ENCODE peak calls at places on chromosomes 11 and 22, in five cellular contexts. A is activated naive CD8-positive, alpha-beta T cell treated with anti-CD3 and anti-CD28 coated beads, Interleukin-2, amount 10 ng/mL, durations not matched to agents 7 days and 5 days; Z is HCT116; R is foreskin keratinocyte; Q is aorta. P is an unnamed sample.

GRCh38 chr11:121348220-121348875 is 55.8 kb downstream of the SC5D start:
- ATAC-seq in A (no peak), Z (no peak), R (no peak), Q (no peak), P (no peak)

GRCh38 chr11:93073026-93073425 is 103.6 kb downstream of the MTNR1B start:
- ATAC-seq in A (no peak), Z (peak), R (peak), Q (no peak), P (no peak)

GRCh38 chr11:113681711-113682410 is 24.2 kb downstream of the TMPRSS5 start:
- ATAC-seq in A (no peak), Z (no peak), R (no peak), Q (no peak), P (no peak)

GRCh38 chr11:35304393-35304790 is 115.0 kb downstream of the SLC1A2 start:
- ATAC-seq in A (no peak), Z (no peak), R (no peak), Q (peak), P (no peak)

GRCh38 chr11:12089473-12089872 is 20.9 kb upstream of the MICAL2 start:
- ATAC-seq in A (no peak), Z (no peak), R (no peak), Q (no peak), P (no peak)

GRCh38 chr11:47433991-47434786 is 8.0 kb upstream of the PSMC3 start:
- ATAC-seq in A (no peak), Z (no peak), R (no peak), Q (peak), P (no peak)

GRCh38 chr11:12806113-12806512 is 131.9 kb downstream of the TEAD1 start:
- ATAC-seq in A (no peak), Z (no peak), R (peak), Q (no peak), P (no peak)

GRCh38 chr22:44968736-44969135 is 41.1 kb downstream of the PHF21B start:
- ATAC-seq in A (no peak), Z (peak), R (no peak), Q (no peak), P (no peak)

GRCh38 chr11:14886509-14886908 is 5.5 kb downstream of the CYP2R1 start:
- ATAC-seq in A (no peak), Z (no peak), R (no peak), Q (no peak), P (no peak)

GRCh38 chr11:17403977-17404759 is 15.7 kb upstream of the KCNJ11 start:
- ATAC-seq in A (no peak), Z (no peak), R (no peak), Q (no peak), P (no peak)

GRCh38 chr22:23815781-23816551 is 22.8 kb downstream of the DERL3 start:
- ATAC-seq in A (no peak), Z (no peak), R (no peak), Q (no peak), P (no peak)

GRCh38 chr22:39275814-39276443 is 31.1 kb upstream of the PDGFB start:
- ATAC-seq in A (no peak), Z (peak), R (no peak), Q (no peak), P (no peak)

GRCh38 chr11:121523581-121524232 is 70.9 kb upstream of the SORL1-AS1 start:
- ATAC-seq in A (no peak), Z (no peak), R (no peak), Q (no peak), P (no peak)

GRCh38 chr22:39457546-39458442 is 982 bp downstream of the MGAT3 start:
- ATAC-seq in A (peak), Z (no peak), R (no peak), Q (no peak), P (peak)

GRCh38 chr11:76824083-76824939 is 36.4 kb upstream of the ACER3 start:
- ATAC-seq in A (peak), Z (peak), R (peak), Q (no peak), P (no peak)

GRCh38 chr22:37242395-37242918 is 1.6 kb downstream of the RAC2 start:
- ATAC-seq in A (peak), Z (peak), R (peak), Q (peak), P (peak)

GRCh38 chr11:20032577-20033265 is 127.6 kb downstream of the DBX1 start:
- ATAC-seq in A (no peak), Z (no peak), R (peak), Q (no peak), P (no peak)

GRCh38 chr22:42702675-42703074 is 18.0 kb downstream of the A4GALT start:
- ATAC-seq in A (no peak), Z (no peak), R (no peak), Q (no peak), P (no peak)